ENCODE peak calls at places on chromosomes 11 and 22, in seven cellular contexts. One of them, this sample, is unnamed.

GRCh38 chr11:110907629-110908028 is 195.4 kb upstream of the ARHGAP20 start:
- DNase-seq in heart left ventricle: no peak
- DNase-seq in left ventricle myocardium inferior: no peak
- DNase-seq in Right ventricle myocardium superior: no peak
- DNase-seq in SK-N-DZ: no peak
- DNase-seq in RWPE1: peak; percentile 63
- DNase-seq in activated T-helper 9 cell treated with anti-CD3 and anti-CD28 coated beads, Interleukin-2, amount 50 U/mL, for 16 hours: no peak
- DNase-seq in this sample: no peak

GRCh38 chr11:2121227-2122130 is 17.7 kb downstream of the IGF2 start:
- DNase-seq in heart left ventricle: peak; percentile 47
- DNase-seq in left ventricle myocardium inferior: no peak
- DNase-seq in Right ventricle myocardium superior: peak; percentile 20
- DNase-seq in SK-N-DZ: no peak
- DNase-seq in RWPE1: no peak
- DNase-seq in activated T-helper 9 cell treated with anti-CD3 and anti-CD28 coated beads, Interleukin-2, amount 50 U/mL, for 16 hours: no peak
- DNase-seq in this sample: no peak

GRCh38 chr22:20798974-20799373 is 25.1 kb downstream of the SERPIND1 start:
- DNase-seq in heart left ventricle: no peak
- DNase-seq in left ventricle myocardium inferior: no peak
- DNase-seq in Right ventricle myocardium superior: no peak
- DNase-seq in SK-N-DZ: no peak
- DNase-seq in RWPE1: no peak
- DNase-seq in activated T-helper 9 cell treated with anti-CD3 and anti-CD28 coated beads, Interleukin-2, amount 50 U/mL, for 16 hours: no peak
- DNase-seq in this sample: no peak

GRCh38 chr11:111302298-111302697 is 4.0 kb downstream of the POU2AF3 start:
- DNase-seq in heart left ventricle: no peak
- DNase-seq in left ventricle myocardium inferior: no peak
- DNase-seq in Right ventricle myocardium superior: no peak
- DNase-seq in SK-N-DZ: peak; percentile 2
- DNase-seq in RWPE1: no peak
- DNase-seq in activated T-helper 9 cell treated with anti-CD3 and anti-CD28 coated beads, Interleukin-2, amount 50 U/mL, for 16 hours: no peak
- DNase-seq in this sample: no peak

GRCh38 chr11:45098929-45099328 is 47.5 kb upstream of the PRDM11 start:
- DNase-seq in heart left ventricle: no peak
- DNase-seq in left ventricle myocardium inferior: no peak
- DNase-seq in Right ventricle myocardium superior: no peak
- DNase-seq in SK-N-DZ: no peak
- DNase-seq in RWPE1: no peak
- DNase-seq in activated T-helper 9 cell treated with anti-CD3 and anti-CD28 coated beads, Interleukin-2, amount 50 U/mL, for 16 hours: no peak
- DNase-seq in this sample: no peak

GRCh38 chr11:86818466-86819282 is 18.3 kb downstream of the PRSS23 start:
- DNase-seq in heart left ventricle: no peak
- DNase-seq in left ventricle myocardium inferior: no peak
- DNase-seq in Right ventricle myocardium superior: no peak
- DNase-seq in SK-N-DZ: peak; percentile 70
- DNase-seq in RWPE1: peak; percentile 54
- DNase-seq in activated T-helper 9 cell treated with anti-CD3 and anti-CD28 coated beads, Interleukin-2, amount 50 U/mL, for 16 hours: no peak
- DNase-seq in this sample: no peak

GRCh38 chr11:57513911-57514537 is 1.5 kb downstream of the SLC43A1 start:
- DNase-seq in heart left ventricle: peak; percentile 74
- DNase-seq in left ventricle myocardium inferior: peak; percentile 42
- DNase-seq in Right ventricle myocardium superior: peak; percentile 74
- DNase-seq in SK-N-DZ: no peak
- DNase-seq in RWPE1: no peak
- DNase-seq in activated T-helper 9 cell treated with anti-CD3 and anti-CD28 coated beads, Interleukin-2, amount 50 U/mL, for 16 hours: no peak
- DNase-seq in this sample: no peak

GRCh38 chr11:15967966-15968365 is 388.4 kb downstream of the SOX6 start:
- DNase-seq in heart left ventricle: no peak
- DNase-seq in left ventricle myocardium inferior: no peak
- DNase-seq in Right ventricle myocardium superior: no peak
- DNase-seq in SK-N-DZ: no peak
- DNase-seq in RWPE1: no peak
- DNase-seq in activated T-helper 9 cell treated with anti-CD3 and anti-CD28 coated beads, Interleukin-2, amount 50 U/mL, for 16 hours: no peak
- DNase-seq in this sample: no peak

GRCh38 chr11:128757235-128757711 is 63.4 kb downstream of the FLI1 start:
- DNase-seq in heart left ventricle: no peak
- DNase-seq in left ventricle myocardium inferior: no peak
- DNase-seq in Right ventricle myocardium superior: no peak
- DNase-seq in SK-N-DZ: no peak
- DNase-seq in RWPE1: no peak
- DNase-seq in activated T-helper 9 cell treated with anti-CD3 and anti-CD28 coated beads, Interleukin-2, amount 50 U/mL, for 16 hours: peak; percentile 46
- DNase-seq in this sample: peak; percentile 36

GRCh38 chr22:39470462-39471335 is 13.9 kb downstream of the MGAT3 start:
- DNase-seq in heart left ventricle: no peak
- DNase-seq in left ventricle myocardium inferior: no peak
- DNase-seq in Right ventricle myocardium superior: no peak
- DNase-seq in SK-N-DZ: peak; percentile 60
- DNase-seq in RWPE1: no peak
- DNase-seq in activated T-helper 9 cell treated with anti-CD3 and anti-CD28 coated beads, Interleukin-2, amount 50 U/mL, for 16 hours: no peak
- DNase-seq in this sample: no peak

GRCh38 chr11:133922078-133922870 is 34.5 kb downstream of the IGSF9B start:
- DNase-seq in heart left ventricle: peak; percentile 34
- DNase-seq in left ventricle myocardium inferior: no peak
- DNase-seq in Right ventricle myocardium superior: no peak
- DNase-seq in SK-N-DZ: no peak
- DNase-seq in RWPE1: no peak
- DNase-seq in activated T-helper 9 cell treated with anti-CD3 and anti-CD28 coated beads, Interleukin-2, amount 50 U/mL, for 16 hours: no peak
- DNase-seq in this sample: no peak

GRCh38 chr11:65435330-65435931 is 12.8 kb downstream of the NEAT1 start:
- DNase-seq in heart left ventricle: no peak
- DNase-seq in left ventricle myocardium inferior: no peak
- DNase-seq in Right ventricle myocardium superior: peak; percentile 30
- DNase-seq in SK-N-DZ: no peak
- DNase-seq in RWPE1: no peak
- DNase-seq in activated T-helper 9 cell treated with anti-CD3 and anti-CD28 coated beads, Interleukin-2, amount 50 U/mL, for 16 hours: no peak
- DNase-seq in this sample: no peak

GRCh38 chr22:23222875-23223565 is 42.7 kb downstream of the BCR start:
- DNase-seq in heart left ventricle: no peak
- DNase-seq in left ventricle myocardium inferior: no peak
- DNase-seq in Right ventricle myocardium superior: no peak
- DNase-seq in SK-N-DZ: no peak
- DNase-seq in RWPE1: no peak
- DNase-seq in activated T-helper 9 cell treated with anti-CD3 and anti-CD28 coated beads, Interleukin-2, amount 50 U/mL, for 16 hours: no peak
- DNase-seq in this sample: no peak

GRCh38 chr11:126190792-126191191 is 20.7 kb downstream of the RPUSD4 start:
- DNase-seq in heart left ventricle: no peak
- DNase-seq in left ventricle myocardium inferior: no peak
- DNase-seq in Right ventricle myocardium superior: no peak
- DNase-seq in SK-N-DZ: no peak
- DNase-seq in RWPE1: no peak
- DNase-seq in activated T-helper 9 cell treated with anti-CD3 and anti-CD28 coated beads, Interleukin-2, amount 50 U/mL, for 16 hours: no peak
- DNase-seq in this sample: no peak

GRCh38 chr11:70064726-70065317 is 13.3 kb upstream of the ANO1 start:
- DNase-seq in heart left ventricle: no peak
- DNase-seq in left ventricle myocardium inferior: no peak
- DNase-seq in Right ventricle myocardium superior: no peak
- DNase-seq in SK-N-DZ: no peak
- DNase-seq in RWPE1: no peak
- DNase-seq in activated T-helper 9 cell treated with anti-CD3 and anti-CD28 coated beads, Interleukin-2, amount 50 U/mL, for 16 hours: no peak
- DNase-seq in this sample: no peak

GRCh38 chr11:128814856-128815705 is 52.0 kb downstream of the KCNJ1 start:
- DNase-seq in heart left ventricle: no peak
- DNase-seq in left ventricle myocardium inferior: peak; percentile 70
- DNase-seq in Right ventricle myocardium superior: peak; percentile 80
- DNase-seq in SK-N-DZ: no peak
- DNase-seq in RWPE1: peak; percentile 24
- DNase-seq in activated T-helper 9 cell treated with anti-CD3 and anti-CD28 coated beads, Interleukin-2, amount 50 U/mL, for 16 hours: no peak
- DNase-seq in this sample: no peak

GRCh38 chr11:134032501-134033091 is 36.3 kb upstream of the JAM3 start:
- DNase-seq in heart left ventricle: peak; percentile 66
- DNase-seq in left ventricle myocardium inferior: no peak
- DNase-seq in Right ventricle myocardium superior: no peak
- DNase-seq in SK-N-DZ: peak; percentile 71
- DNase-seq in RWPE1: no peak
- DNase-seq in activated T-helper 9 cell treated with anti-CD3 and anti-CD28 coated beads, Interleukin-2, amount 50 U/mL, for 16 hours: no peak
- DNase-seq in this sample: no peak

GRCh38 chr11:4181780-4182721 is 87.5 kb downstream of the RRM1 start:
- DNase-seq in heart left ventricle: no peak
- DNase-seq in left ventricle myocardium inferior: peak; percentile 49
- DNase-seq in Right ventricle myocardium superior: peak; percentile 73
- DNase-seq in SK-N-DZ: peak; percentile 63
- DNase-seq in RWPE1: peak; percentile 50
- DNase-seq in activated T-helper 9 cell treated with anti-CD3 and anti-CD28 coated beads, Interleukin-2, amount 50 U/mL, for 16 hours: no peak
- DNase-seq in this sample: no peak

GRCh38 chr22:37303821-37304274 is 21.5 kb downstream of the CYTH4 start:
- DNase-seq in heart left ventricle: peak; percentile 60
- DNase-seq in left ventricle myocardium inferior: no peak
- DNase-seq in Right ventricle myocardium superior: no peak
- DNase-seq in SK-N-DZ: no peak
- DNase-seq in RWPE1: peak; percentile 71
- DNase-seq in activated T-helper 9 cell treated with anti-CD3 and anti-CD28 coated beads, Interleukin-2, amount 50 U/mL, for 16 hours: peak; percentile 59
- DNase-seq in this sample: no peak

GRCh38 chr22:30280495-30280894 is 8.8 kb downstream of the CASTOR1 start:
- DNase-seq in heart left ventricle: no peak
- DNase-seq in left ventricle myocardium inferior: no peak
- DNase-seq in Right ventricle myocardium superior: no peak
- DNase-seq in SK-N-DZ: no peak
- DNase-seq in RWPE1: no peak
- DNase-seq in activated T-helper 9 cell treated with anti-CD3 and anti-CD28 coated beads, Interleukin-2, amount 50 U/mL, for 16 hours: no peak
- DNase-seq in this sample: no peak

GRCh38 chr22:25346859-25347751 is 127.7 kb downstream of the CRYBB2 start:
- DNase-seq in heart left ventricle: peak; percentile 67
- DNase-seq in left ventricle myocardium inferior: no peak
- DNase-seq in Right ventricle myocardium superior: no peak
- DNase-seq in SK-N-DZ: no peak
- DNase-seq in RWPE1: no peak
- DNase-seq in activated T-helper 9 cell treated with anti-CD3 and anti-CD28 coated beads, Interleukin-2, amount 50 U/mL, for 16 hours: no peak
- DNase-seq in this sample: no peak

GRCh38 chr22:38788417-38788816 is 5.5 kb downstream of the DNAL4 start:
- DNase-seq in heart left ventricle: no peak
- DNase-seq in left ventricle myocardium inferior: peak; percentile 44
- DNase-seq in Right ventricle myocardium superior: peak; percentile 61
- DNase-seq in SK-N-DZ: no peak
- DNase-seq in RWPE1: no peak
- DNase-seq in activated T-helper 9 cell treated with anti-CD3 and anti-CD28 coated beads, Interleukin-2, amount 50 U/mL, for 16 hours: no peak
- DNase-seq in this sample: no peak

GRCh38 chr11:87316491-87316890 is 278.8 kb downstream of the TMEM135 start:
- DNase-seq in heart left ventricle: no peak
- DNase-seq in left ventricle myocardium inferior: no peak
- DNase-seq in Right ventricle myocardium superior: no peak
- DNase-seq in SK-N-DZ: no peak
- DNase-seq in RWPE1: no peak
- DNase-seq in activated T-helper 9 cell treated with anti-CD3 and anti-CD28 coated beads, Interleukin-2, amount 50 U/mL, for 16 hours: no peak
- DNase-seq in this sample: no peak

GRCh38 chr11:69968407-69969347 is 109.4 kb upstream of the ANO1 start:
- DNase-seq in heart left ventricle: peak; percentile 73
- DNase-seq in left ventricle myocardium inferior: peak; percentile 44
- DNase-seq in Right ventricle myocardium superior: peak; percentile 57
- DNase-seq in SK-N-DZ: no peak
- DNase-seq in RWPE1: no peak
- DNase-seq in activated T-helper 9 cell treated with anti-CD3 and anti-CD28 coated beads, Interleukin-2, amount 50 U/mL, for 16 hours: no peak
- DNase-seq in this sample: no peak